ENCODE peak calls at places on chromosomes 5 and 9, in eight cellular contexts. W is right cardiac atrium, Q is PC-9, Y is fibroblast of lung, V is spleen, G is body of pancreas, X is right lobe of liver, P is testis. N is an unnamed sample. For H3K27me3 and H3K4me1, the result is how much of the 10 kb centered on the place peaks cover.

GRCh38 chr9:98860871-98861293 is 53.4 kb downstream of the GALNT12 start:
- DNase-seq in G (peak), P (peak), X (no peak), V (no peak), Q (peak), W (peak), Y (peak), N (no peak)

GRCh38 chr5:582936-583635 is 29.1 kb upstream of the CEP72 start:
- DNase-seq in P (no peak), V (no peak), Q (no peak), X (peak), Y (no peak), W (no peak), G (no peak), N (no peak)

GRCh38 chr5:123813937-123814624 is 302.1 kb downstream of the CSNK1G3 start:
- DNase-seq in W (no peak), P (no peak), X (no peak), V (no peak), Q (peak), G (no peak), Y (peak), N (peak)

GRCh38 chr5:176352116-176352878 is 9.3 kb downstream of the KIAA1191 start:
- DNase-seq in V (no peak), G (no peak), P (no peak), Y (no peak), W (no peak), X (no peak), Q (peak), N (no peak)

GRCh38 chr5:179294891-179295777 is 50.1 kb downstream of the ADAMTS2 start:
- DNase-seq in W (peak), Y (no peak), P (no peak), V (peak), Q (no peak), X (no peak), G (peak), N (peak)

GRCh38 chr9:112925058-112925641 is 34.5 kb upstream of the SLC46A2 start:
- DNase-seq in V (no peak), W (no peak), P (peak), X (no peak), Y (peak), G (no peak), Q (peak), N (peak)

GRCh38 chr9:109320734-109321448 is at the start of gene EPB41L4B:
- DNase-seq in P (peak), X (peak), W (peak), Q (peak), V (peak), G (peak), Y (peak), N (peak)

GRCh38 chr5:53037141-53037859 is 48.1 kb downstream of the ITGA2 start:
- DNase-seq in W (no peak), Y (peak), X (no peak), V (no peak), P (no peak), G (no peak), Q (peak), N (no peak)

GRCh38 chr5:116577064-116577788 is 2.6 kb upstream of the SEMA6A start:
- DNase-seq in W (no peak), Q (no peak), Y (no peak), G (no peak), V (no peak), X (no peak), P (no peak), N (no peak)

GRCh38 chr9:93976973-93977372 is 21.8 kb upstream of the BARX1 start:
- DNase-seq in Y (no peak), W (no peak), Q (no peak), X (no peak), P (no peak), V (no peak), G (no peak), N (no peak)

GRCh38 chr9:114513050-114513951 is 8.0 kb upstream of the WHRN start:
- DNase-seq in W (no peak), V (no peak), P (no peak), Q (no peak), G (no peak), X (no peak), Y (no peak), N (no peak)

GRCh38 chr9:120043448-120043847 is 536.5 kb downstream of the CDK5RAP2 start:
- DNase-seq in Q (no peak), P (peak), Y (no peak), X (no peak), G (no peak), W (no peak), V (no peak), N (no peak)

GRCh38 chr9:2015581-2016410 is 649 bp downstream of the SMARCA2 start:
- DNase-seq in G (peak), P (peak), X (peak), W (peak), Q (no peak), V (peak), Y (peak), N (peak)

GRCh38 chr9:84239341-84239740 is 101.2 kb downstream of the SLC28A3 start:
- DNase-seq in G (no peak), Y (no peak), X (no peak), V (no peak), W (no peak), P (no peak), Q (no peak), N (no peak)

GRCh38 chr5:116646611-116647289 is 72.1 kb upstream of the SEMA6A start:
- DNase-seq in P (no peak), X (peak), V (no peak), G (no peak), Q (no peak), W (no peak), Y (no peak), N (no peak)

GRCh38 chr5:114362197-114362976 is 517 bp downstream of the KCNN2 start:
- DNase-seq in Q (no peak), Y (peak), V (peak), X (no peak), W (peak), G (no peak), P (peak), N (no peak)

GRCh38 chr5:95153581-95153980 is 131.3 kb downstream of the MCTP1 start:
- DNase-seq in V (no peak), P (no peak), X (no peak), Y (no peak), G (no peak), Q (no peak), W (no peak), N (no peak)

GRCh38 chr9:93864029-93864428 is 91.1 kb downstream of the BARX1 start:
- DNase-seq in Y (no peak), G (no peak), X (no peak), W (no peak), Q (no peak), P (no peak), V (no peak), N (no peak)

GRCh38 chr9:133188006-133188842 is 20.8 kb downstream of the OBP2B start:
- DNase-seq in G (no peak), Q (peak), W (no peak), V (peak), Y (no peak), X (no peak), P (peak), N (peak)

GRCh38 chr5:142358648-142359047 is 33.8 kb upstream of the SPRY4 start:
- DNase-seq in P (no peak), Y (no peak), W (no peak), V (no peak), X (no peak), Q (no peak), G (no peak), N (no peak)

GRCh38 chr5:17317499-17317898 is 100.1 kb downstream of the BASP1 start:
- DNase-seq in P (no peak), V (no peak), Q (no peak), G (no peak), X (no peak), Y (no peak), W (no peak), N (no peak)

GRCh38 chr5:180868960-180869359 is 7.9 kb upstream of the ZFP62 start:
- DNase-seq in X (peak), G (peak), V (peak), Y (peak), W (peak), Q (peak), P (peak), N (peak)

GRCh38 chr5:139554264-139554663 is 6.9 kb upstream of the UBE2D2 start:
- DNase-seq in Y (no peak), X (no peak), P (no peak), V (no peak), G (no peak), W (no peak), Q (no peak), N (no peak)

GRCh38 chr9:74125916-74126315 is 371.2 kb upstream of the RORB start:
- DNase-seq in V (no peak), P (no peak), Y (no peak), W (no peak), X (no peak), G (no peak), Q (no peak), N (no peak)

GRCh38 chr9:95669253-95669652 is 152.5 kb upstream of the PTCH1 start:
- DNase-seq in Y (no peak), Q (no peak), X (no peak), G (no peak), V (no peak), W (no peak), P (no peak), N (no peak)

GRCh38 chr9:32413424-32413823 is 29.0 kb downstream of the ACO1 start:
- DNase-seq in Y (peak), G (no peak), Q (no peak), W (no peak), X (no peak), P (no peak), V (no peak), N (no peak)

GRCh38 chr5:150208187-150209015 is 18.5 kb downstream of the SLC6A7 start:
- DNase-seq in G (no peak), Q (peak), Y (peak), V (no peak), W (no peak), X (no peak), P (no peak), N (no peak)

GRCh38 chr9:34993502-34994428 is 4.2 kb downstream of the DNAJB5 start:
- DNase-seq in Q (no peak), V (peak), P (peak), G (peak), X (no peak), W (peak), Y (peak), N (peak)

GRCh38 chr5:175246242-175246891 is 197.6 kb downstream of the DRD1 start:
- DNase-seq in X (no peak), P (no peak), G (no peak), Y (peak), V (no peak), W (peak), Q (peak), N (no peak)

GRCh38 chr9:134717793-134718645 is 76.4 kb downstream of the COL5A1 start:
- DNase-seq in X (no peak), Q (no peak), G (no peak), Y (no peak), P (peak), W (no peak), V (no peak), N (no peak)

GRCh38 chr5:149301049-149301743 is 29.5 kb downstream of the AFAP1L1 start:
- DNase-seq in V (no peak), Y (no peak), X (no peak), W (no peak), P (no peak), G (no peak), Q (no peak), N (no peak)

GRCh38 chr5:149399775-149400174 is 20.7 kb upstream of the IL17B start:
- DNase-seq in Y (no peak), G (no peak), W (no peak), Q (no peak), X (no peak), V (no peak), P (no peak), N (no peak)

DNA sequence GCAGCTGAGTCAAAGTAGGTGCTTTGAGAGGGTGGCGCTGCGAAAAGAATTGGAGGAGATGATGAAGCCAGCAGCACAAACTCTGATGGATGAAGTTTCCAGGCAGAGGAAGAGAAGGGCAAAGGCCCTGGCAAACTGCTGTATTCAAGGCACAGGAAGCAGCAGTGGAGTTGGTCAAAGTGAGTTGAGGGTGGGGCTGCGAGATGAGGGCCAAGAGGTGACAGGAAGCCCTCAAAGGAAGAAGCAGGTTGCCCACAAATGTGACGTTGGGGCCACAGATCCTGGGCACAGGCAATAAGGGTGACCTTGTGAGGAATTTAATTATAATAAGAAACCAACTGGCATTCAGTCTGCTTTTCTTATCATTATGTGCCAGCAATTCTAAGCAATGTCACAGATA is 261.8 kb downstream of the CTNND2 start:
- DNase-seq in Y (no peak), G (no peak), P (no peak), Q (no peak), X (no peak), W (no peak), V (no peak), N (no peak)
- H3K4me3 ChIP-seq in Y (no peak), G (no peak), P (no peak), Q (no peak), X (no peak), W (no peak), V (no peak), N (no peak)

GRCh38 chr9:79812099-79812498 is 240.3 kb downstream of the TLE4 start:
- DNase-seq in Y (peak), W (no peak), P (no peak), V (no peak), X (no peak), Q (no peak), G (no peak), N (no peak)

GRCh38 chr9:79809931-79810330 is 238.2 kb downstream of the TLE4 start:
- DNase-seq in X (no peak), V (no peak), G (no peak), Y (peak), W (no peak), P (no peak), Q (no peak), N (no peak)

GRCh38 chr9:79812507-79813261 is 240.9 kb downstream of the TLE4 start:
- DNase-seq in V (no peak), Q (no peak), X (no peak), Y (no peak), G (no peak), P (no peak), W (no peak), N (no peak)

GRCh38 chr9:79809477-79809876 is 237.7 kb downstream of the TLE4 start:
- DNase-seq in X (no peak), Y (peak), P (no peak), G (no peak), W (no peak), Q (no peak), V (no peak), N (no peak)

GRCh38 chr9:79807966-79808365 is 236.2 kb downstream of the TLE4 start:
- DNase-seq in W (no peak), Y (no peak), V (no peak), G (no peak), P (no peak), Q (no peak), X (no peak), N (no peak)
- H3K27me3 ChIP-seq in W (under half), Y (under half), V (under half), G (under half), P (under half), Q (under half), X (under half), N (under half)

GRCh38 chr5:35773936-35774335 is 82.8 kb upstream of the IL7R start:
- DNase-seq in X (no peak), G (no peak), V (no peak), Y (peak), P (no peak), Q (no peak), W (no peak), N (no peak)

GRCh38 chr5:35776757-35777156 is 79.9 kb upstream of the IL7R start:
- DNase-seq in P (no peak), G (no peak), V (no peak), Y (no peak), W (no peak), Q (no peak), X (no peak), N (no peak)

GRCh38 chr5:35778259-35778769 is 78.4 kb upstream of the IL7R start:
- DNase-seq in G (no peak), V (no peak), X (no peak), Y (no peak), W (no peak), P (no peak), Q (no peak), N (no peak)

GRCh38 chr5:35780236-35780635 is 76.5 kb upstream of the IL7R start:
- DNase-seq in Q (no peak), G (no peak), P (no peak), W (no peak), X (no peak), V (no peak), Y (no peak), N (no peak)

GRCh38 chr5:35777358-35778087 is 79.2 kb upstream of the IL7R start:
- DNase-seq in G (peak), Y (peak), Q (peak), X (peak), V (no peak), W (peak), P (peak), N (peak)
- H3K4me1 ChIP-seq in G (under half), Y (under half), Q (under half), X (under half), V (under half), W (under half), P (under half), N (under half)

DNA sequence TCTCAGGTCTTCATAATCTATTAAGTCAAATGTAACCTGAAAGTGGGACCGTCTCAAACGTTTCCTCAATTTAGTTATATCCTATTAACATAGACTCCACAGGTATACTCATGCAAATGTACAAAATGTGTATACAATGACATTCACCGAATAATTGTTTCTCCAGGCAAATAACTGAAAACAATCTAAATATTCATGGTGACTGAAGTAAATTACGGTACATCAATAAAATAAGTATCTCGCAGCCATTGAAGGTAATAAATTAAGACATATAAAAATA is 482 bp downstream of the IARS1 start:
- DNase-seq in X (no peak), G (no peak), Q (no peak), W (no peak), V (no peak), P (no peak), Y (no peak), N (no peak)
- H3K4me3 ChIP-seq in X (peak), G (peak), Q (peak), W (peak), V (peak), P (peak), Y (peak), N (peak)

DNA sequence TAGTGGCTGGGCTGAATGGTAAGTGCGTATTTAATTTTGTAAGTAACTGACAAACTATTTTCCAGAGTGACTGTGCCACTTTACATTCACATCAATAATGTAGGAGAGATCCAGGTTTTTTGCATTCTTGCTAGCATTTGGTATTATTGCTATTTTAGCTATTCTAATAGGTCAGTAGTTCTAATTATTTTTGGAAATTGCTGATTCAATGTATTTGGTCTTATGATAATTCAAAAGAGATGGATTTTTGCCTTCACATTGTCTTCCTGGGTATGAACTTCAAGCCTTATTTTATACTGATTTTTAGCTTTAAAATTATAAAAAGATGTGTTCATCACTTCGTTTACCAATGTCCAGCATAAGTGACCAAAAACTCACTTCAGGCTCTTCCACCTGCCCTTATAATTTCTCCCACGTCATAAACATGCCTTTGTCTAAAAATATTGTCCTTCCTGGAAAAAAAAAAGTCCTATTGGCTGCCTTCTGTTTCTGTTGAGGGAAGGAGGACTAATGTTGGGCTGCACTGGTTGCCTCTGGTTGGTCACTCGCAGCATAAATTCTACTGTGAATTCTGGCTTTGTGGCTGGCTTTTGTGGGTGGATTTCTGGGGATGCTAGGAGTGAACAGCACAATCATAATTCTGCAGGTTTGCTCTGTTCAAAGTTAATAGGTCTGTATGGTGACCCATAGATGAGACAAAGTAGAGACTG is 15.2 kb downstream of the FOXD1 start:
- DNase-seq in Y (no peak), X (no peak), W (no peak), G (no peak), V (no peak), P (no peak), Q (no peak), N (no peak)
- H3K27me3 ChIP-seq in Y (under half), X (under half), W (under half), G (under half), V (under half), P (under half), Q (under half), N (half or more)

GRCh38 chr9:72911247-72911775 is 41.5 kb downstream of the ALDH1A1 start:
- DNase-seq in P (no peak), Y (no peak), V (no peak), W (no peak), X (no peak), Q (no peak), G (no peak), N (no peak)
- H3K4me1 ChIP-seq in P (under half), Y (under half), V (under half), W (under half), X (under half), Q (under half), G (under half), N (under half)

DNA sequence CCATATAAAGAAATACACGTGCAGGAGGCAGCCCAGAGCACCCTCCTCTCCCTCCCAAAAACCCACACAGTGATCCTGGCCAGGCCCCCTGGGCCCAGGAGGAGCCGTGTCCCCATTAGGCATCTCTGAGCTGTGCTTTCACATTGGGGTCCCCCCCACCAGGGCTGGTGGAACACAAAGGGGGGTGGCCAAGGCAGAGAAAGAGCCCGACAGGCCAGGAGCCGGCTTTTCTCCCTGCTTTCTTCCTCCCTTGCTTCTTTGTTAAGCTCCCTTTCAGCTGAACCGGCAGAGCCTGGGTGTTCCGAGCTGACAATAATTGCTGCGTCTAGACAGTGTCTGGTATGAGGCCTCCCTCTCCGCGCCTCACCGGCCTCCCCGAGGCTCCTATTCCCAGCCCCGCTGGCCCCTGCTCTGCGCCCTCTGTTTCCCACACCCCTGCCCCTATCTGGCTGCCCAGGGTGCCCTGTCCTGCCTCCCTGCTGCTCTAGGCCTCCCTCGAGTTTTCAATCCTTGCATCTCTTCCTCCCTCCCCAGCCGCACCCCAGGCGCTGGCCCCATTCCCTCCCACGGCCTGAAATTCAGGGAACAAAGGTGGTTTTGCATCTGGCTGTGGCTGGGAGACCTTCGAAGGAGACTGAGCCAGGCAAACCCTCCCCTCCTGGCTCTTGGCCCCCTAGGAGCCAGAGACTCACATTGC is 120.6 kb downstream of the C9orf50 start:
- DNase-seq in V (no peak), G (no peak), Y (no peak), X (no peak), Q (no peak), P (peak), W (peak), N (peak)
- H3K4me3 ChIP-seq in V (no peak), G (no peak), Y (no peak), X (no peak), Q (no peak), P (no peak), W (no peak), N (no peak)